ENCODE peak calls at places on chromosomes 1 and 21, in six cellular contexts. V is CD8-positive, alpha-beta T cell; C is colonic mucosa; B is transverse colon; O is activated CD8-positive, alpha-beta T cell treated with anti-CD3 and anti-CD28 coated beads for 36 hours; L is tibial artery. H is an unnamed sample.

GRCh38 chr1:89566761-89567174 is 42.1 kb downstream of the LRRC8B start:
- DNase-seq in V (no peak), C (no peak), B (peak; percentile 14), O (no peak), L (peak; percentile 32), H (no peak)

GRCh38 chr1:156461781-156462647 is 38.6 kb downstream of the MEF2D start:
- DNase-seq in V (no peak), C (peak; percentile 71), B (peak; percentile 69), O (no peak), L (no peak), H (no peak)

GRCh38 chr1:210882414-210883221 is 251.3 kb downstream of the KCNH1 start:
- DNase-seq in V (no peak), C (no peak), B (no peak), O (no peak), L (no peak), H (no peak)

GRCh38 chr1:12184008-12184681 is 17.4 kb downstream of the TNFRSF1B start:
- DNase-seq in V (no peak), C (peak; percentile 61), B (peak; percentile 73), O (no peak), L (peak; percentile 91), H (peak; percentile 65)

GRCh38 chr21:42242611-42243010 is 23.7 kb downstream of the ABCG1 start:
- DNase-seq in V (no peak), C (no peak), B (no peak), O (no peak), L (no peak), H (no peak)

GRCh38 chr1:115258302-115258866 is 79.7 kb downstream of the NGF start:
- DNase-seq in V (no peak), C (no peak), B (no peak), O (no peak), L (no peak), H (no peak)

GRCh38 chr1:177230228-177231016 is 59.7 kb downstream of the BRINP2 start:
- DNase-seq in V (no peak), C (no peak), B (no peak), O (no peak), L (no peak), H (no peak)

GRCh38 chr1:164667010-164667409 is 108.0 kb downstream of the PBX1 start:
- DNase-seq in V (no peak), C (no peak), B (no peak), O (no peak), L (no peak), H (no peak)

GRCh38 chr1:93155335-93155734 is 24.9 kb downstream of the TMED5 start:
- DNase-seq in V (no peak), C (no peak), B (no peak), O (no peak), L (no peak), H (no peak)

GRCh38 chr1:223129229-223129851 is 13.7 kb downstream of the TLR5 start:
- DNase-seq in V (no peak), C (peak; percentile 75), B (peak; percentile 77), O (peak; percentile 69), L (peak; percentile 64), H (peak; percentile 87)

GRCh38 chr1:199178646-199179045 is 539.8 kb downstream of the PTPRC start:
- DNase-seq in V (no peak), C (no peak), B (no peak), O (no peak), L (no peak), H (no peak)

GRCh38 chr21:42760977-42761751 is 107.7 kb downstream of the PDE9A start:
- DNase-seq in V (no peak), C (no peak), B (no peak), O (no peak), L (no peak), H (no peak)

GRCh38 chr1:6118415-6118814 is 61.7 kb downstream of the CHD5 start:
- DNase-seq in V (no peak), C (no peak), B (no peak), O (no peak), L (no peak), H (no peak)

GRCh38 chr1:3491291-3492246 is 37.1 kb downstream of the ARHGEF16 start:
- DNase-seq in V (peak; percentile 81), C (peak; percentile 77), B (peak; percentile 80), O (peak; percentile 91), L (peak; percentile 64), H (peak; percentile 88)

GRCh38 chr1:205257735-205258134 is 30.0 kb downstream of the TMCC2 start:
- DNase-seq in V (no peak), C (no peak), B (no peak), O (no peak), L (no peak), H (no peak)

GRCh38 chr1:233294991-233295774 is at the start of gene PCNX2:
- DNase-seq in V (peak; percentile 32), C (peak; percentile 79), B (peak; percentile 65), O (peak; percentile 79), L (peak; percentile 33), H (peak; percentile 38)

GRCh38 chr1:1528639-1529267 is 11.7 kb downstream of the TMEM240 start:
- DNase-seq in V (no peak), C (no peak), B (no peak), O (no peak), L (no peak), H (no peak)

GRCh38 chr1:226814751-226815496 is 55.5 kb upstream of the PSEN2 start:
- DNase-seq in V (no peak), C (peak; percentile 79), B (peak; percentile 73), O (no peak), L (peak; percentile 51), H (no peak)

GRCh38 chr1:37362569-37362968 is 111.8 kb upstream of the ZC3H12A start:
- DNase-seq in V (no peak), C (no peak), B (no peak), O (no peak), L (no peak), H (no peak)

GRCh38 chr21:45590246-45590725 is 48.0 kb upstream of the SLC19A1 start:
- DNase-seq in V (peak; percentile 44), C (peak; percentile 71), B (peak; percentile 59), O (peak; percentile 85), L (peak; percentile 36), H (peak; percentile 30)

GRCh38 chr1:64471218-64471719 is 1.3 kb downstream of the CACHD1 start:
- DNase-seq in V (no peak), C (peak; percentile 39), B (peak; percentile 20), O (peak; percentile 26), L (peak; percentile 43), H (peak; percentile 50)

GRCh38 chr1:31760901-31761470 is 3.2 kb downstream of the ADGRB2 start:
- DNase-seq in V (no peak), C (peak; percentile 50), B (peak; percentile 67), O (peak; percentile 75), L (peak; percentile 49), H (peak; percentile 62)

GRCh38 chr21:45332981-45333582 is 45.4 kb upstream of the POFUT2 start:
- DNase-seq in V (no peak), C (no peak), B (no peak), O (no peak), L (no peak), H (no peak)

GRCh38 chr1:62590970-62591368 is 6.4 kb upstream of the ANGPTL3 start:
- DNase-seq in V (no peak), C (no peak), B (no peak), O (no peak), L (no peak), H (no peak)

GRCh38 chr1:226619031-226619430 is 70.5 kb downstream of the STUM start:
- DNase-seq in V (no peak), C (no peak), B (no peak), O (no peak), L (no peak), H (no peak)

GRCh38 chr1:66137235-66137634 is 344.5 kb downstream of the PDE4B start:
- DNase-seq in V (no peak), C (no peak), B (no peak), O (no peak), L (no peak), H (no peak)

GRCh38 chr1:93171549-93172050 is 8.6 kb downstream of the TMED5 start:
- DNase-seq in V (no peak), C (no peak), B (no peak), O (no peak), L (no peak), H (no peak)

GRCh38 chr1:190436615-190437014 is 41.0 kb downstream of the BRINP3 start:
- DNase-seq in V (no peak), C (no peak), B (no peak), O (peak; percentile 4), L (no peak), H (no peak)

GRCh38 chr1:46618746-46619415 is 2.3 kb upstream of the MOB3C start:
- DNase-seq in V (no peak), C (no peak), B (no peak), O (no peak), L (no peak), H (no peak)
- TF ChIP-seq CTCF in V (no peak), C (no peak), B (no peak), O (no peak), L (no peak), H (no peak)

GRCh38 chr1:42916839-42917495 is 41.7 kb downstream of the SLC2A1 start:
- DNase-seq in V (no peak), C (no peak), B (no peak), O (no peak), L (no peak), H (no peak)
- TF ChIP-seq CTCF in V (no peak), C (no peak), B (no peak), O (no peak), L (no peak), H (no peak)

GRCh38 chr1:236345728-236346127 is 48.4 kb upstream of the EDARADD start:
- DNase-seq in V (no peak), C (no peak), B (no peak), O (peak; percentile 20), L (no peak), H (no peak)
- TF ChIP-seq CTCF in V (no peak), C (no peak), B (no peak), O (no peak), L (no peak), H (peak; percentile 42)

GRCh38 chr1:187471555-187471954 is 642.8 kb downstream of the PLA2G4A start:
- DNase-seq in V (no peak), C (no peak), B (no peak), O (no peak), L (no peak), H (no peak)

GRCh38 chr1:187474266-187474665 is 645.5 kb downstream of the PLA2G4A start:
- DNase-seq in V (no peak), C (no peak), B (no peak), O (no peak), L (no peak), H (no peak)

GRCh38 chr1:187477103-187477502 is 648.4 kb downstream of the PLA2G4A start:
- DNase-seq in V (no peak), C (no peak), B (no peak), O (no peak), L (no peak), H (no peak)

GRCh38 chr1:187481581-187482148 is 652.9 kb downstream of the PLA2G4A start:
- DNase-seq in V (no peak), C (no peak), B (no peak), O (no peak), L (no peak), H (no peak)

DNA sequence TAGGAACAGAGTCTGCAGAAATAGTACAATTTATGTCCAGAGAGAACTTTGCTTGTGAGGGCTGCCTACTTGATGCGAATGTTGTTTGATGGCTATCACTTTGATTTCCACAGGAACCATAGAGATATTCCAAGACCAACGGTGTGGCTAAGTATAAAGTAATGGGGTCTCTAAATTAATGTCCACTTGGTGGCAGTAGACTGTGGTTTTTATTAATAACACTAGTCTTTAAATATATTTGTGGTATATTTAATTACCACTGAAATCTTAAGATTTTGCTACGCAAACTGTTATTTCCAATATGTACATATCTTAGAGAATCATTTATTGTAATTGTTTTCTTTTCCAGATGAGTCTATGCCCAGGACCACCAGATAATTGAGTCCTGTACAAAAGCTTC is 647.9 kb downstream of the PLA2G4A start:
- DNase-seq in V (no peak), C (no peak), B (no peak), O (no peak), L (no peak), H (no peak)
- TF ChIP-seq CTCF in V (no peak), C (no peak), B (no peak), O (no peak), L (no peak), H (peak; percentile 49)

H was measured in neural crest cell.